ENCODE peak calls at places on chromosomes 13 and 19, in four cellular contexts. B, X, D and U are unnamed samples.

GRCh38 chr13:80577951-80578670 is 237.2 kb upstream of the SPRY2 start:
- DNase-seq in B (no peak), X (no peak), D (no peak), U (no peak)

GRCh38 chr19:46478356-46478986 is 7.1 kb upstream of the PNMA8A start:
- DNase-seq in B (no peak), X (peak), D (no peak), U (no peak)

GRCh38 chr13:66518068-66518467 is 712.1 kb downstream of the PCDH9 start:
- DNase-seq in B (no peak), X (no peak), D (no peak), U (no peak)

GRCh38 chr19:39919976-39920375 is 14.5 kb downstream of the FCGBP start:
- DNase-seq in B (no peak), X (no peak), D (no peak), U (no peak)

GRCh38 chr13:86689901-86690300 is 890.7 kb upstream of the SLITRK6 start:
- DNase-seq in B (no peak), X (no peak), D (no peak), U (no peak)

GRCh38 chr13:108168929-108169328 is 46.4 kb downstream of the LIG4 start:
- DNase-seq in B (no peak), X (no peak), D (no peak), U (no peak)

GRCh38 chr13:34894756-34895155 is 47.3 kb upstream of the NBEA start:
- DNase-seq in B (no peak), X (no peak), D (no peak), U (no peak)

GRCh38 chr19:611506-611869 is 21.8 kb downstream of the HCN2 start:
- DNase-seq in B (no peak), X (peak), D (peak), U (no peak)

GRCh38 chr13:63396746-63397145 is 1981.1 kb upstream of the PCDH20 start:
- DNase-seq in B (no peak), X (no peak), D (no peak), U (no peak)

GRCh38 chr19:43789029-43789428 is 8.3 kb upstream of the KCNN4 start:
- DNase-seq in B (no peak), X (no peak), D (no peak), U (no peak)

GRCh38 chr13:74629985-74630384 is 495.8 kb upstream of the KLF12 start:
- DNase-seq in B (no peak), X (no peak), D (no peak), U (no peak)

GRCh38 chr19:55677572-55678028 is 2.6 kb downstream of the EPN1 start:
- DNase-seq in B (no peak), X (peak), D (no peak), U (no peak)

GRCh38 chr19:46813570-46814358 is 25.4 kb upstream of the SLC1A5 start:
- DNase-seq in B (no peak), X (no peak), D (no peak), U (no peak)

GRCh38 chr13:74867460-74867859 is 614.5 kb downstream of the TBC1D4 start:
- DNase-seq in B (no peak), X (no peak), D (no peak), U (no peak)

GRCh38 chr13:39552233-39552632 is 50.8 kb downstream of the LHFPL6 start:
- DNase-seq in B (no peak), X (no peak), D (no peak), U (no peak)

GRCh38 chr13:110266983-110267382 is 40.0 kb downstream of the COL4A1 start:
- DNase-seq in B (no peak), X (no peak), D (no peak), U (no peak)

GRCh38 chr19:49205114-49205513 is 47.5 kb downstream of the TRPM4 start:
- DNase-seq in B (no peak), X (no peak), D (no peak), U (no peak)

GRCh38 chr19:2476451-2477140 is 669 bp downstream of the GADD45B start:
- DNase-seq in B (peak), X (peak), D (peak), U (no peak)

GRCh38 chr13:75645141-75645540 is 9.0 kb downstream of the LMO7 start:
- DNase-seq in B (no peak), X (no peak), D (no peak), U (no peak)

GRCh38 chr13:42028113-42028799 is 20.2 kb upstream of the DGKH start:
- DNase-seq in B (no peak), X (no peak), D (no peak), U (no peak)